ENCODE peak calls at places on chromosomes 3 and 15, in ten cellular contexts. One of them, this sample, is unnamed.
A peak's percentile ranks its signal among the peaks of the same experiment; 100 is the strongest.

GRCh38 chr3:151916781-151917180 is 43.3 kb downstream of the SUCNR1 start:
- DNase-seq in brain microvascular endothelial cell: no peak
- DNase-seq in aorta: no peak
- DNase-seq in colonic mucosa: no peak
- DNase-seq in astrocyte of the spinal cord: no peak
- DNase-seq in psoas muscle: no peak
- DNase-seq in body of pancreas: no peak
- DNase-seq in thoracic aorta: no peak
- DNase-seq in HFF-Myc: no peak
- DNase-seq in fibroblast of the aortic adventitia: no peak
- DNase-seq in this sample: no peak

GRCh38 chr3:125212509-125213372 is at the start of gene SLC12A8:
- DNase-seq in brain microvascular endothelial cell: no peak
- DNase-seq in aorta: no peak
- DNase-seq in colonic mucosa: peak; percentile 66
- DNase-seq in astrocyte of the spinal cord: no peak
- DNase-seq in psoas muscle: no peak
- DNase-seq in body of pancreas: peak; percentile 54
- DNase-seq in thoracic aorta: no peak
- DNase-seq in HFF-Myc: no peak
- DNase-seq in fibroblast of the aortic adventitia: no peak
- DNase-seq in this sample: no peak

GRCh38 chr3:178155521-178155920 is 380.7 kb upstream of the KCNMB2 start:
- DNase-seq in brain microvascular endothelial cell: no peak
- DNase-seq in aorta: no peak
- DNase-seq in colonic mucosa: no peak
- DNase-seq in astrocyte of the spinal cord: no peak
- DNase-seq in psoas muscle: no peak
- DNase-seq in body of pancreas: no peak
- DNase-seq in thoracic aorta: no peak
- DNase-seq in HFF-Myc: no peak
- DNase-seq in fibroblast of the aortic adventitia: no peak
- DNase-seq in this sample: no peak

GRCh38 chr3:42061711-42062408 is 29.3 kb upstream of the TRAK1 start:
- DNase-seq in brain microvascular endothelial cell: peak; percentile 92
- DNase-seq in aorta: peak; percentile 88
- DNase-seq in colonic mucosa: peak; percentile 71
- DNase-seq in astrocyte of the spinal cord: peak; percentile 85
- DNase-seq in psoas muscle: peak; percentile 92
- DNase-seq in body of pancreas: no peak
- DNase-seq in thoracic aorta: peak; percentile 65
- DNase-seq in HFF-Myc: peak; percentile 81
- DNase-seq in fibroblast of the aortic adventitia: peak; percentile 99
- DNase-seq in this sample: peak; percentile 97

GRCh38 chr15:78419331-78419730 is 18.7 kb upstream of the IREB2 start:
- DNase-seq in brain microvascular endothelial cell: no peak
- DNase-seq in aorta: no peak
- DNase-seq in colonic mucosa: peak; percentile 50
- DNase-seq in astrocyte of the spinal cord: no peak
- DNase-seq in psoas muscle: no peak
- DNase-seq in body of pancreas: no peak
- DNase-seq in thoracic aorta: no peak
- DNase-seq in HFF-Myc: no peak
- DNase-seq in fibroblast of the aortic adventitia: no peak
- DNase-seq in this sample: no peak

GRCh38 chr3:126463521-126463920 is 12.2 kb downstream of the ZXDC start:
- DNase-seq in brain microvascular endothelial cell: no peak
- DNase-seq in aorta: no peak
- DNase-seq in colonic mucosa: no peak
- DNase-seq in astrocyte of the spinal cord: no peak
- DNase-seq in psoas muscle: no peak
- DNase-seq in body of pancreas: peak; percentile 67
- DNase-seq in thoracic aorta: no peak
- DNase-seq in HFF-Myc: no peak
- DNase-seq in fibroblast of the aortic adventitia: no peak
- DNase-seq in this sample: no peak

GRCh38 chr3:154112146-154112545 is 9.0 kb upstream of the ARHGEF26 start:
- DNase-seq in brain microvascular endothelial cell: no peak
- DNase-seq in aorta: no peak
- DNase-seq in colonic mucosa: no peak
- DNase-seq in astrocyte of the spinal cord: no peak
- DNase-seq in psoas muscle: no peak
- DNase-seq in body of pancreas: no peak
- DNase-seq in thoracic aorta: no peak
- DNase-seq in HFF-Myc: no peak
- DNase-seq in fibroblast of the aortic adventitia: no peak
- DNase-seq in this sample: no peak

GRCh38 chr3:50246517-50246954 is 10.5 kb downstream of the GNAI2 start:
- DNase-seq in brain microvascular endothelial cell: peak; percentile 94
- DNase-seq in aorta: peak; percentile 83
- DNase-seq in colonic mucosa: peak; percentile 53
- DNase-seq in astrocyte of the spinal cord: peak; percentile 98
- DNase-seq in psoas muscle: no peak
- DNase-seq in body of pancreas: no peak
- DNase-seq in thoracic aorta: no peak
- DNase-seq in HFF-Myc: peak; percentile 83
- DNase-seq in fibroblast of the aortic adventitia: peak; percentile 87
- DNase-seq in this sample: peak; percentile 87

GRCh38 chr3:5699811-5700210 is 512.3 kb downstream of the EDEM1 start:
- DNase-seq in brain microvascular endothelial cell: no peak
- DNase-seq in aorta: no peak
- DNase-seq in colonic mucosa: peak; percentile 63
- DNase-seq in astrocyte of the spinal cord: no peak
- DNase-seq in psoas muscle: no peak
- DNase-seq in body of pancreas: no peak
- DNase-seq in thoracic aorta: no peak
- DNase-seq in HFF-Myc: no peak
- DNase-seq in fibroblast of the aortic adventitia: no peak
- DNase-seq in this sample: no peak

GRCh38 chr3:120103276-120103675 is 9.0 kb upstream of the GSK3B start:
- DNase-seq in brain microvascular endothelial cell: no peak
- DNase-seq in aorta: no peak
- DNase-seq in colonic mucosa: no peak
- DNase-seq in astrocyte of the spinal cord: no peak
- DNase-seq in psoas muscle: no peak
- DNase-seq in body of pancreas: no peak
- DNase-seq in thoracic aorta: no peak
- DNase-seq in HFF-Myc: no peak
- DNase-seq in fibroblast of the aortic adventitia: no peak
- DNase-seq in this sample: no peak

GRCh38 chr15:39153718-39154117 is 427.2 kb upstream of the THBS1 start:
- DNase-seq in brain microvascular endothelial cell: no peak
- DNase-seq in aorta: no peak
- DNase-seq in colonic mucosa: peak; percentile 28
- DNase-seq in astrocyte of the spinal cord: no peak
- DNase-seq in psoas muscle: no peak
- DNase-seq in body of pancreas: no peak
- DNase-seq in thoracic aorta: no peak
- DNase-seq in HFF-Myc: no peak
- DNase-seq in fibroblast of the aortic adventitia: no peak
- DNase-seq in this sample: no peak

GRCh38 chr3:134251731-134252391 is 1.2 kb upstream of the RYK start:
- DNase-seq in brain microvascular endothelial cell: no peak
- DNase-seq in aorta: no peak
- DNase-seq in colonic mucosa: no peak
- DNase-seq in astrocyte of the spinal cord: no peak
- DNase-seq in psoas muscle: peak; percentile 58
- DNase-seq in body of pancreas: no peak
- DNase-seq in thoracic aorta: no peak
- DNase-seq in HFF-Myc: no peak
- DNase-seq in fibroblast of the aortic adventitia: no peak
- DNase-seq in this sample: peak; percentile 38

GRCh38 chr3:61155701-61156292 is 95.5 kb downstream of the FHIT start:
- DNase-seq in brain microvascular endothelial cell: no peak
- DNase-seq in aorta: no peak
- DNase-seq in colonic mucosa: no peak
- DNase-seq in astrocyte of the spinal cord: no peak
- DNase-seq in psoas muscle: no peak
- DNase-seq in body of pancreas: peak; percentile 63
- DNase-seq in thoracic aorta: no peak
- DNase-seq in HFF-Myc: no peak
- DNase-seq in fibroblast of the aortic adventitia: no peak
- DNase-seq in this sample: no peak

GRCh38 chr15:66704783-66705113 is 2.7 kb downstream of the SMAD6 start:
- DNase-seq in brain microvascular endothelial cell: no peak
- DNase-seq in aorta: no peak
- DNase-seq in colonic mucosa: peak; percentile 66
- DNase-seq in astrocyte of the spinal cord: no peak
- DNase-seq in psoas muscle: no peak
- DNase-seq in body of pancreas: no peak
- DNase-seq in thoracic aorta: no peak
- DNase-seq in HFF-Myc: no peak
- DNase-seq in fibroblast of the aortic adventitia: no peak
- DNase-seq in this sample: no peak

GRCh38 chr3:11583638-11584046 is 60.1 kb downstream of the VGLL4 start:
- DNase-seq in brain microvascular endothelial cell: no peak
- DNase-seq in aorta: no peak
- DNase-seq in colonic mucosa: no peak
- DNase-seq in astrocyte of the spinal cord: no peak
- DNase-seq in psoas muscle: no peak
- DNase-seq in body of pancreas: peak; percentile 8
- DNase-seq in thoracic aorta: no peak
- DNase-seq in HFF-Myc: no peak
- DNase-seq in fibroblast of the aortic adventitia: peak; percentile 33
- DNase-seq in this sample: peak; percentile 66

GRCh38 chr3:19147905-19148767 is at the start of gene KCNH8:
- DNase-seq in brain microvascular endothelial cell: no peak
- DNase-seq in aorta: no peak
- DNase-seq in colonic mucosa: peak; percentile 42
- DNase-seq in astrocyte of the spinal cord: no peak
- DNase-seq in psoas muscle: peak; percentile 45
- DNase-seq in body of pancreas: peak; percentile 43
- DNase-seq in thoracic aorta: no peak
- DNase-seq in HFF-Myc: no peak
- DNase-seq in fibroblast of the aortic adventitia: no peak
- DNase-seq in this sample: no peak

GRCh38 chr15:39770748-39771689 is 11.6 kb downstream of the FSIP1 start:
- DNase-seq in brain microvascular endothelial cell: peak; percentile 83
- DNase-seq in aorta: no peak
- DNase-seq in colonic mucosa: no peak
- DNase-seq in astrocyte of the spinal cord: peak; percentile 80
- DNase-seq in psoas muscle: no peak
- DNase-seq in body of pancreas: no peak
- DNase-seq in thoracic aorta: no peak
- DNase-seq in HFF-Myc: no peak
- DNase-seq in fibroblast of the aortic adventitia: peak; percentile 79
- DNase-seq in this sample: peak; percentile 59

GRCh38 chr3:65177879-65178484 is 490.2 kb upstream of the ADAMTS9 start:
- DNase-seq in brain microvascular endothelial cell: no peak
- DNase-seq in aorta: no peak
- DNase-seq in colonic mucosa: no peak
- DNase-seq in astrocyte of the spinal cord: peak; percentile 36
- DNase-seq in psoas muscle: no peak
- DNase-seq in body of pancreas: no peak
- DNase-seq in thoracic aorta: no peak
- DNase-seq in HFF-Myc: no peak
- DNase-seq in fibroblast of the aortic adventitia: no peak
- DNase-seq in this sample: peak; percentile 60

GRCh38 chr15:77013786-77014136 is 18.8 kb downstream of the PSTPIP1 start:
- DNase-seq in brain microvascular endothelial cell: no peak
- DNase-seq in aorta: no peak
- DNase-seq in colonic mucosa: no peak
- DNase-seq in astrocyte of the spinal cord: no peak
- DNase-seq in psoas muscle: peak; percentile 46
- DNase-seq in body of pancreas: no peak
- DNase-seq in thoracic aorta: no peak
- DNase-seq in HFF-Myc: no peak
- DNase-seq in fibroblast of the aortic adventitia: no peak
- DNase-seq in this sample: no peak

GRCh38 chr3:88132894-88133293 is 16.9 kb upstream of the C3orf38 start:
- DNase-seq in brain microvascular endothelial cell: no peak
- DNase-seq in aorta: no peak
- DNase-seq in colonic mucosa: no peak
- DNase-seq in astrocyte of the spinal cord: no peak
- DNase-seq in psoas muscle: no peak
- DNase-seq in body of pancreas: no peak
- DNase-seq in thoracic aorta: no peak
- DNase-seq in HFF-Myc: no peak
- DNase-seq in fibroblast of the aortic adventitia: no peak
- DNase-seq in this sample: no peak

GRCh38 chr3:88133711-88134263 is 16.0 kb upstream of the C3orf38 start:
- DNase-seq in brain microvascular endothelial cell: no peak
- DNase-seq in aorta: no peak
- DNase-seq in colonic mucosa: no peak
- DNase-seq in astrocyte of the spinal cord: no peak
- DNase-seq in psoas muscle: no peak
- DNase-seq in body of pancreas: no peak
- DNase-seq in thoracic aorta: no peak
- DNase-seq in HFF-Myc: no peak
- DNase-seq in fibroblast of the aortic adventitia: no peak
- DNase-seq in this sample: no peak

GRCh38 chr3:88131695-88132094 is 18.1 kb upstream of the C3orf38 start:
- DNase-seq in brain microvascular endothelial cell: peak; percentile 37
- DNase-seq in aorta: no peak
- DNase-seq in colonic mucosa: no peak
- DNase-seq in astrocyte of the spinal cord: no peak
- DNase-seq in psoas muscle: no peak
- DNase-seq in body of pancreas: no peak
- DNase-seq in thoracic aorta: no peak
- DNase-seq in HFF-Myc: no peak
- DNase-seq in fibroblast of the aortic adventitia: no peak
- DNase-seq in this sample: no peak
- H3K4me3 ChIP-seq in brain microvascular endothelial cell: no peak overlapping the region
- H3K4me3 ChIP-seq in aorta: no peak overlapping the region
- H3K4me3 ChIP-seq in colonic mucosa: no peak overlapping the region
- H3K4me3 ChIP-seq in astrocyte of the spinal cord: no peak overlapping the region
- H3K4me3 ChIP-seq in psoas muscle: no peak overlapping the region
- H3K4me3 ChIP-seq in body of pancreas: no peak overlapping the region
- H3K4me3 ChIP-seq in thoracic aorta: no peak overlapping the region
- H3K4me3 ChIP-seq in HFF-Myc: no peak overlapping the region
- H3K4me3 ChIP-seq in fibroblast of the aortic adventitia: no peak overlapping the region
- H3K4me3 ChIP-seq in this sample: no peak overlapping the region

GRCh38 chr3:53171827-53172505 is 11.0 kb downstream of the PRKCD start:
- DNase-seq in brain microvascular endothelial cell: no peak
- DNase-seq in aorta: no peak
- DNase-seq in colonic mucosa: no peak
- DNase-seq in astrocyte of the spinal cord: no peak
- DNase-seq in psoas muscle: no peak
- DNase-seq in body of pancreas: no peak
- DNase-seq in thoracic aorta: no peak
- DNase-seq in HFF-Myc: no peak
- DNase-seq in fibroblast of the aortic adventitia: no peak
- DNase-seq in this sample: no peak
- H3K4me3 ChIP-seq in brain microvascular endothelial cell: no peak overlapping the region
- H3K4me3 ChIP-seq in aorta: no peak overlapping the region
- H3K4me3 ChIP-seq in colonic mucosa: no peak overlapping the region
- H3K4me3 ChIP-seq in astrocyte of the spinal cord: no peak overlapping the region
- H3K4me3 ChIP-seq in psoas muscle: no peak overlapping the region
- H3K4me3 ChIP-seq in body of pancreas: no peak overlapping the region
- H3K4me3 ChIP-seq in thoracic aorta: no peak overlapping the region
- H3K4me3 ChIP-seq in HFF-Myc: no peak overlapping the region
- H3K4me3 ChIP-seq in fibroblast of the aortic adventitia: no peak overlapping the region
- H3K4me3 ChIP-seq in this sample: no peak overlapping the region

GRCh38 chr15:29456255-29456654 is 186.6 kb upstream of the NSMCE3 start:
- DNase-seq in brain microvascular endothelial cell: no peak
- DNase-seq in aorta: no peak
- DNase-seq in colonic mucosa: no peak
- DNase-seq in astrocyte of the spinal cord: no peak
- DNase-seq in psoas muscle: no peak
- DNase-seq in body of pancreas: no peak
- DNase-seq in thoracic aorta: no peak
- DNase-seq in HFF-Myc: no peak
- DNase-seq in fibroblast of the aortic adventitia: no peak
- DNase-seq in this sample: no peak
- H3K4me3 ChIP-seq in brain microvascular endothelial cell: no peak overlapping the region
- H3K4me3 ChIP-seq in aorta: no peak overlapping the region
- H3K4me3 ChIP-seq in colonic mucosa: no peak overlapping the region
- H3K4me3 ChIP-seq in astrocyte of the spinal cord: no peak overlapping the region
- H3K4me3 ChIP-seq in psoas muscle: no peak overlapping the region
- H3K4me3 ChIP-seq in body of pancreas: no peak overlapping the region
- H3K4me3 ChIP-seq in thoracic aorta: no peak overlapping the region
- H3K4me3 ChIP-seq in HFF-Myc: no peak overlapping the region
- H3K4me3 ChIP-seq in fibroblast of the aortic adventitia: no peak overlapping the region
- H3K4me3 ChIP-seq in this sample: no peak overlapping the region

GRCh38 chr3:46676601-46677071 is 16.8 kb downstream of the ALS2CL start:
- DNase-seq in brain microvascular endothelial cell: no peak
- DNase-seq in aorta: peak; percentile 76
- DNase-seq in colonic mucosa: no peak
- DNase-seq in astrocyte of the spinal cord: no peak
- DNase-seq in psoas muscle: peak; percentile 50
- DNase-seq in body of pancreas: no peak
- DNase-seq in thoracic aorta: no peak
- DNase-seq in HFF-Myc: no peak
- DNase-seq in fibroblast of the aortic adventitia: no peak
- DNase-seq in this sample: no peak
- H3K4me3 ChIP-seq in brain microvascular endothelial cell: no peak overlapping the region
- H3K4me3 ChIP-seq in aorta: no peak overlapping the region
- H3K4me3 ChIP-seq in colonic mucosa: no peak overlapping the region
- H3K4me3 ChIP-seq in astrocyte of the spinal cord: no peak overlapping the region
- H3K4me3 ChIP-seq in psoas muscle: no peak overlapping the region
- H3K4me3 ChIP-seq in body of pancreas: no peak overlapping the region
- H3K4me3 ChIP-seq in thoracic aorta: no peak overlapping the region
- H3K4me3 ChIP-seq in HFF-Myc: no peak overlapping the region
- H3K4me3 ChIP-seq in fibroblast of the aortic adventitia: no peak overlapping the region
- H3K4me3 ChIP-seq in this sample: no peak overlapping the region

This sample was measured in cardiac fibroblast.